ENCODE peak calls at places on chromosome 14, in eight cellular contexts. K, U, C, N, B, Z, Q and L are unnamed samples.

GRCh38 chr14:78705989-78706388 is 535.8 kb downstream of the NRXN3 start:
- DNase-seq in C (no peak), U (no peak), B (no peak), K (no peak), Z (no peak), N (no peak), Q (no peak), L (no peak)

GRCh38 chr14:75295061-75295461 is 16.4 kb downstream of the FOS start:
- DNase-seq in C (peak; percentile 55), B (peak; percentile 51), Q (no peak), U (peak; percentile 89), K (no peak), N (peak; percentile 38), Z (peak; percentile 63), L (peak; percentile 83)

GRCh38 chr14:71022015-71022919 is 115.0 kb downstream of the PCNX1 start:
- DNase-seq in Q (no peak), B (no peak), Z (no peak), N (no peak), U (no peak), K (no peak), C (peak; percentile 51), L (no peak)

GRCh38 chr14:20760950-20761349 is 7.3 kb upstream of the EDDM3B start:
- DNase-seq in U (no peak), N (peak; percentile 61), C (peak; percentile 60), B (no peak), Q (no peak), Z (no peak), K (no peak), L (no peak)

GRCh38 chr14:82642425-82642824 is 1108.8 kb upstream of the SEL1L start:
- DNase-seq in Z (peak; percentile 9), B (no peak), K (no peak), N (no peak), Q (no peak), C (no peak), U (peak; percentile 34), L (peak; percentile 3)

GRCh38 chr14:59328410-59328809 is 136.8 kb downstream of the GPR135 start:
- DNase-seq in B (no peak), Q (no peak), Z (no peak), N (no peak), U (no peak), C (peak; percentile 48), K (no peak), L (peak; percentile 30)

GRCh38 chr14:72714094-72714493 is 179.8 kb downstream of the DPF3 start:
- DNase-seq in C (no peak), B (no peak), U (peak; percentile 93), Z (no peak), K (no peak), Q (no peak), N (no peak), L (no peak)

GRCh38 chr14:67166450-67166853 is 22.8 kb upstream of the GARIN2 start:
- DNase-seq in B (peak; percentile 41), U (no peak), K (no peak), C (peak; percentile 51), N (peak; percentile 21), Q (no peak), Z (peak; percentile 77), L (peak; percentile 63)

GRCh38 chr14:26023967-26024366 is 573.9 kb downstream of the NOVA1 start:
- DNase-seq in U (no peak), Z (no peak), K (no peak), B (no peak), N (no peak), C (no peak), Q (no peak), L (no peak)
- H3K4me3 ChIP-seq in U (no peak overlapping the region), Z (no peak overlapping the region), K (no peak overlapping the region), B (no peak overlapping the region), N (no peak overlapping the region), C (no peak overlapping the region), Q (no peak overlapping the region), L (no peak overlapping the region)

GRCh38 chr14:50620341-50620740 is 47.8 kb downstream of the SAV1 start:
- DNase-seq in N (peak; percentile 51), Z (peak; percentile 54), C (no peak), K (no peak), Q (no peak), B (no peak), U (no peak), L (peak; percentile 40)

GRCh38 chr14:50615566-50615965 is 52.5 kb downstream of the SAV1 start:
- DNase-seq in N (no peak), Q (no peak), K (no peak), Z (no peak), C (no peak), U (no peak), B (no peak), L (no peak)

GRCh38 chr14:50622978-50623377 is 45.1 kb downstream of the SAV1 start:
- DNase-seq in Z (no peak), U (no peak), C (no peak), K (no peak), N (no peak), B (no peak), Q (no peak), L (no peak)

GRCh38 chr14:50616275-50616674 is 51.8 kb downstream of the SAV1 start:
- DNase-seq in K (no peak), Z (no peak), N (no peak), U (no peak), Q (no peak), B (no peak), C (no peak), L (no peak)

DNA sequence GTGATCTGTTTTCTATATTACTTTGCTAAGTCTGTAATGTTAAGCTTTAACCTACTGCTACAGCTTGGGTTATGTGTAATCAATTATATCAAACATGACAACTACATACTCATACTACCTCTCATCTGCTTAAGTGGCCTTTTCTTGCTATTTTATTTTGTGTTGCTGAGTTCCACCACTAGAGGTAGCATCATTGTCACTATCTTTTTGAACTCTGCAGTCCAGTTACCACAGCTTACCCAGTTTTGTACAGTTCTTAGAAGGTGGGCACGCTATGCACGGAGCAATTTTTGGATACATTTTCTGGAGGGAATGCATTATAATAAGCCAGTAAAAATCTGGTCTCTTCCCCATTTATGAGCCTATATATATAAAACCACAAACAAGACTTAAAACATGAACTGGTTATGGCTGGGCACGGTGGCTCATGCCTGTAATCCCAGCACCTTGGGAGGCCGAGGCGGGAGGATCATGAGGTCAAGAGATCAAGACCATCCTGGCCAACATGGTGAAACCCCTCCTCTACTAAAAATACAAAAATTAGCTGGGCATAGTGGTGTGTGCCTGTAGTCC is 48.5 kb downstream of the SAV1 start:
- DNase-seq in N (peak; percentile 32), Z (peak; percentile 78), U (no peak), C (no peak), Q (no peak), K (no peak), B (peak; percentile 27), L (peak; percentile 75)
- TF ChIP-seq CTCF in N (peak; percentile 71), Z (peak; percentile 73), U (peak; percentile 46), C (peak; percentile 74), Q (peak; percentile 78), K (peak; percentile 74), B (peak; percentile 73), L (peak; percentile 83)

GRCh38 chr14:93838253-93838652 is 50.0 kb upstream of the PRIMA1 start:
- DNase-seq in N (no peak), Z (no peak), Q (no peak), B (no peak), K (no peak), U (no peak), C (no peak), L (no peak)
- H3K4me3 ChIP-seq in N (no peak overlapping the region), Z (no peak overlapping the region), Q (no peak overlapping the region), B (no peak overlapping the region), K (no peak overlapping the region), U (no peak overlapping the region), C (no peak overlapping the region), L (no peak overlapping the region)

GRCh38 chr14:39102265-39102968 is 618 bp downstream of the SEC23A start:
- DNase-seq in N (peak; percentile 39), B (no peak), Z (peak; percentile 44), K (no peak), C (no peak), U (no peak), Q (no peak), L (peak; percentile 72)

GRCh38 chr14:39107624-39108023 is 4.6 kb upstream of the SEC23A start:
- DNase-seq in Z (peak; percentile 75), B (peak; percentile 35), U (no peak), N (peak; percentile 24), C (no peak), K (no peak), Q (no peak), L (peak; percentile 63)

GRCh38 chr14:39108791-39109190 is 5.3 kb upstream of the GEMIN2 start:
- DNase-seq in U (no peak), C (no peak), K (no peak), Z (no peak), B (no peak), Q (no peak), N (no peak), L (no peak)

GRCh38 chr14:39099748-39100147 is 3.3 kb downstream of the SEC23A start:
- DNase-seq in B (no peak), Q (no peak), N (no peak), U (no peak), Z (no peak), C (no peak), K (no peak), L (no peak)

GRCh38 chr14:39102969-39103957 is at the start of gene SEC23A:
- DNase-seq in B (peak; percentile 87), K (peak; percentile 63), N (peak; percentile 81), U (peak; percentile 98), Q (no peak), C (peak; percentile 75), Z (peak; percentile 85), L (peak; percentile 82)
- TF ChIP-seq CTCF in B (no peak), K (peak; percentile 29), N (no peak), U (no peak), Q (no peak), C (no peak), Z (peak; percentile 0), L (no peak)